ENCODE peak calls at places on chromosomes 16 and 17, in seven cellular contexts. One of them, this sample, is unnamed. For H3K4me1, the result is how much of the 10 kb centered on the place peaks cover.

GRCh38 chr17:29176500-29177351 is 3.5 kb downstream of the MYO18A start:
- DNase-seq in breast epithelium: no peak
- DNase-seq in stomach: peak
- DNase-seq in GM23338: peak
- DNase-seq in transverse colon: peak
- DNase-seq in suprapubic skin: no peak
- DNase-seq in GM12878: no peak
- DNase-seq in this sample: peak

GRCh38 chr17:40068129-40068581 is 5.4 kb downstream of the THRA start:
- DNase-seq in breast epithelium: no peak
- DNase-seq in stomach: no peak
- DNase-seq in GM23338: no peak
- DNase-seq in transverse colon: no peak
- DNase-seq in suprapubic skin: no peak
- DNase-seq in GM12878: no peak
- DNase-seq in this sample: peak

GRCh38 chr17:17612085-17613022 is 20.8 kb upstream of the PEMT start:
- DNase-seq in breast epithelium: no peak
- DNase-seq in stomach: no peak
- DNase-seq in GM23338: no peak
- DNase-seq in transverse colon: no peak
- DNase-seq in suprapubic skin: no peak
- DNase-seq in GM12878: no peak
- DNase-seq in this sample: no peak

GRCh38 chr17:73304971-73305786 is 6.6 kb downstream of the CDC42EP4 start:
- DNase-seq in breast epithelium: no peak
- DNase-seq in stomach: peak
- DNase-seq in GM23338: peak
- DNase-seq in transverse colon: peak
- DNase-seq in suprapubic skin: peak
- DNase-seq in GM12878: no peak
- DNase-seq in this sample: peak

GRCh38 chr17:21387616-21388015 is 11.5 kb downstream of the KCNJ12 start:
- DNase-seq in breast epithelium: no peak
- DNase-seq in stomach: no peak
- DNase-seq in GM23338: no peak
- DNase-seq in transverse colon: no peak
- DNase-seq in suprapubic skin: no peak
- DNase-seq in GM12878: no peak
- DNase-seq in this sample: no peak

GRCh38 chr17:72997559-72997958 is 94.9 kb downstream of the SLC39A11 start:
- DNase-seq in breast epithelium: no peak
- DNase-seq in stomach: no peak
- DNase-seq in GM23338: no peak
- DNase-seq in transverse colon: no peak
- DNase-seq in suprapubic skin: no peak
- DNase-seq in GM12878: no peak
- DNase-seq in this sample: no peak

GRCh38 chr17:10051112-10051511 is 146.0 kb upstream of the RCVRN start:
- DNase-seq in breast epithelium: no peak
- DNase-seq in stomach: no peak
- DNase-seq in GM23338: no peak
- DNase-seq in transverse colon: no peak
- DNase-seq in suprapubic skin: no peak
- DNase-seq in GM12878: no peak
- DNase-seq in this sample: no peak

GRCh38 chr16:88639231-88640038 is 1.1 kb downstream of the IL17C start:
- DNase-seq in breast epithelium: no peak
- DNase-seq in stomach: peak
- DNase-seq in GM23338: peak
- DNase-seq in transverse colon: peak
- DNase-seq in suprapubic skin: no peak
- DNase-seq in GM12878: no peak
- DNase-seq in this sample: no peak

GRCh38 chr16:24208710-24209109 is 47.4 kb upstream of the CACNG3 start:
- DNase-seq in breast epithelium: no peak
- DNase-seq in stomach: no peak
- DNase-seq in GM23338: peak
- DNase-seq in transverse colon: no peak
- DNase-seq in suprapubic skin: no peak
- DNase-seq in GM12878: no peak
- DNase-seq in this sample: no peak

GRCh38 chr17:14201595-14201994 is 35.1 kb downstream of the CDRT15 start:
- DNase-seq in breast epithelium: no peak
- DNase-seq in stomach: no peak
- DNase-seq in GM23338: peak
- DNase-seq in transverse colon: peak
- DNase-seq in suprapubic skin: no peak
- DNase-seq in GM12878: no peak
- DNase-seq in this sample: no peak

GRCh38 chr17:57561072-57561861 is 183.8 kb downstream of the CCDC182 start:
- DNase-seq in breast epithelium: no peak
- DNase-seq in stomach: no peak
- DNase-seq in GM23338: no peak
- DNase-seq in transverse colon: no peak
- DNase-seq in suprapubic skin: no peak
- DNase-seq in GM12878: no peak
- DNase-seq in this sample: no peak

GRCh38 chr16:23670137-23670776 is 8.4 kb upstream of the PLK1 start:
- DNase-seq in breast epithelium: no peak
- DNase-seq in stomach: no peak
- DNase-seq in GM23338: no peak
- DNase-seq in transverse colon: no peak
- DNase-seq in suprapubic skin: no peak
- DNase-seq in GM12878: peak
- DNase-seq in this sample: no peak

GRCh38 chr17:17888821-17889220 is 52.0 kb upstream of the SREBF1 start:
- DNase-seq in breast epithelium: no peak
- DNase-seq in stomach: no peak
- DNase-seq in GM23338: peak
- DNase-seq in transverse colon: no peak
- DNase-seq in suprapubic skin: no peak
- DNase-seq in GM12878: no peak
- DNase-seq in this sample: no peak

GRCh38 chr16:85302018-85302847 is 190.0 kb upstream of the CIBAR2 start:
- DNase-seq in breast epithelium: no peak
- DNase-seq in stomach: no peak
- DNase-seq in GM23338: no peak
- DNase-seq in transverse colon: no peak
- DNase-seq in suprapubic skin: no peak
- DNase-seq in GM12878: no peak
- DNase-seq in this sample: no peak

GRCh38 chr17:4846635-4847390 is 13.7 kb downstream of the MINK1 start:
- DNase-seq in breast epithelium: no peak
- DNase-seq in stomach: no peak
- DNase-seq in GM23338: no peak
- DNase-seq in transverse colon: no peak
- DNase-seq in suprapubic skin: no peak
- DNase-seq in GM12878: no peak
- DNase-seq in this sample: no peak

GRCh38 chr17:6660765-6661463 is 9.4 kb downstream of the C17orf100 start:
- DNase-seq in breast epithelium: peak
- DNase-seq in stomach: no peak
- DNase-seq in GM23338: no peak
- DNase-seq in transverse colon: no peak
- DNase-seq in suprapubic skin: no peak
- DNase-seq in GM12878: peak
- DNase-seq in this sample: no peak

GRCh38 chr17:47218896-47219430 is 9.8 kb downstream of the MYL4 start:
- DNase-seq in breast epithelium: no peak
- DNase-seq in stomach: peak
- DNase-seq in GM23338: no peak
- DNase-seq in transverse colon: no peak
- DNase-seq in suprapubic skin: no peak
- DNase-seq in GM12878: no peak
- DNase-seq in this sample: no peak

GRCh38 chr17:66930933-66931332 is 33.6 kb upstream of the CACNG4 start:
- DNase-seq in breast epithelium: no peak
- DNase-seq in stomach: no peak
- DNase-seq in GM23338: no peak
- DNase-seq in transverse colon: no peak
- DNase-seq in suprapubic skin: no peak
- DNase-seq in GM12878: no peak
- DNase-seq in this sample: peak

GRCh38 chr17:2214047-2214717 is 89.4 kb downstream of the SMG6 start:
- DNase-seq in breast epithelium: no peak
- DNase-seq in stomach: no peak
- DNase-seq in GM23338: no peak
- DNase-seq in transverse colon: peak
- DNase-seq in suprapubic skin: peak
- DNase-seq in GM12878: no peak
- DNase-seq in this sample: peak

GRCh38 chr17:75892556-75893224 is 4.1 kb downstream of the TRIM65 start:
- DNase-seq in breast epithelium: no peak
- DNase-seq in stomach: no peak
- DNase-seq in GM23338: no peak
- DNase-seq in transverse colon: no peak
- DNase-seq in suprapubic skin: no peak
- DNase-seq in GM12878: no peak
- DNase-seq in this sample: peak

GRCh38 chr17:75891605-75892555 is 4.9 kb downstream of the TRIM65 start:
- DNase-seq in breast epithelium: no peak
- DNase-seq in stomach: peak
- DNase-seq in GM23338: no peak
- DNase-seq in transverse colon: no peak
- DNase-seq in suprapubic skin: no peak
- DNase-seq in GM12878: no peak
- DNase-seq in this sample: peak

GRCh38 chr17:75896360-75897075 is at the start of gene TRIM65:
- DNase-seq in breast epithelium: peak
- DNase-seq in stomach: peak
- DNase-seq in GM23338: peak
- DNase-seq in transverse colon: peak
- DNase-seq in suprapubic skin: peak
- DNase-seq in GM12878: no peak
- DNase-seq in this sample: peak

GRCh38 chr17:75893305-75894048 is 3.3 kb downstream of the TRIM65 start:
- DNase-seq in breast epithelium: no peak
- DNase-seq in stomach: no peak
- DNase-seq in GM23338: no peak
- DNase-seq in transverse colon: no peak
- DNase-seq in suprapubic skin: no peak
- DNase-seq in GM12878: no peak
- DNase-seq in this sample: peak

DNA sequence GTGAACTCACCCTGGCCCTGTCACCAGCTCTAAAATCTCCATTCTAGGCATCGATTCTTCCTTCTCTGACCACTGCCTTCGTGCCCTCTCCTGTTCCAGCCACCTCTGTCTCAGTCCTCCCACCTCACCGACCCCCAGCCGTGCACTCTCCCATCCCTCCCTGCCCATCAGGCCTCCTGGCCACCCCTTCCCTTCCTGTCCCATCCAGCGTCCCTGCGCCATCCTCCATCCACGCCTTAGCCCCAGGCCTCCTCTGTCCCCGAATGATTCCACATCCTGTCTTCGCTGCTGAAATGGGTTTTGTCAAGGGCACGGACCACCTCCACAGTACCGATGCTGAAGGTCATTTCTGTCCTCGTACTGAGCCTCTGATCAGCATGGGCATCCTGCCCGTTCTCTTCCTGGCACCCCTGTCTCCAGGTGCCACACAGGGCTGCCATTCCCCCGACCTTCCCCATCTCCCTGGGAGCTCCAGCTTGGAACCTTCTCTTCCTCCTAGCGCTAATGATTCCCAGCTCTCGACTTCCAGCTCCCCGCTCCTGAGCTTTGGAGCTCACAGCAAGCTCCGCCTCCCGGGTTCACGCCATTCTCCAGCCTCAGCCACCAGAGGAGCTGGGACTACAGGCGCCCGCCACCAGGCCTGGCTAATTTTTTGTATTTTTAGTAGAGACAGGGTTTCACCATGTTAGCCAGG is 2.6 kb downstream of the TRIM65 start:
- DNase-seq in breast epithelium: no peak
- DNase-seq in stomach: no peak
- DNase-seq in GM23338: peak
- DNase-seq in transverse colon: no peak
- DNase-seq in suprapubic skin: no peak
- DNase-seq in GM12878: no peak
- DNase-seq in this sample: peak
- TF ChIP-seq POLR2AphosphoS5 in breast epithelium: no peak
- TF ChIP-seq POLR2AphosphoS5 in stomach: no peak
- TF ChIP-seq POLR2AphosphoS5 in GM23338: no peak
- TF ChIP-seq POLR2AphosphoS5 in transverse colon: no peak
- TF ChIP-seq POLR2AphosphoS5 in suprapubic skin: no peak
- TF ChIP-seq POLR2AphosphoS5 in GM12878: peak
- TF ChIP-seq POLR2AphosphoS5 in this sample: no peak

DNA sequence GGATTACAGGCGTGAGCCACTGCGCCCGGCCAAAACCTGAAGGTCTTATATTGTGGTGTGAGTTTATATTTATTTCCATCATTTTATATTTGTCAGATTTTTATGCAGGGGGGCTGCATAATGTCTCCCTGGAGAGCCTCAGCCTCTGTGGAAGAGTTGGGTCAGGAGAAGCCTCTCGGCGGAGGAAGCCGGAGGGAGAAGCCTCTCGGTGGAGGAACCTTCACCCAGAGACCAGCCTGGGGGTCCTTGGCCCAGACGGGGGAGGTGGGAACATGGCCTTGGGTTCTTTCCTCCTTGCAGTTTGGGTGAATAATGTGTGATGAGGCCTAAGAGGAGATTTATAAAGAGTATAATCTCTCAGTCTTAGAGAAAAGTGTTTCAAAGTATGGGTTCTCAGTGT is 22.4 kb upstream of the ZNF750 start:
- DNase-seq in breast epithelium: no peak
- DNase-seq in stomach: no peak
- DNase-seq in GM23338: no peak
- DNase-seq in transverse colon: no peak
- DNase-seq in suprapubic skin: no peak
- DNase-seq in GM12878: no peak
- DNase-seq in this sample: no peak
- H3K4me1 ChIP-seq in breast epithelium: under half
- H3K4me1 ChIP-seq in stomach: half or more
- H3K4me1 ChIP-seq in GM23338: under half
- H3K4me1 ChIP-seq in transverse colon: under half
- H3K4me1 ChIP-seq in suprapubic skin: half or more
- H3K4me1 ChIP-seq in GM12878: half or more
- H3K4me1 ChIP-seq in this sample: under half

GRCh38 chr16:31470615-31471014 is 1.3 kb upstream of the TGFB1I1 start:
- DNase-seq in breast epithelium: no peak
- DNase-seq in stomach: no peak
- DNase-seq in GM23338: no peak
- DNase-seq in transverse colon: no peak
- DNase-seq in suprapubic skin: no peak
- DNase-seq in GM12878: no peak
- DNase-seq in this sample: no peak
- H3K4me3 ChIP-seq in breast epithelium: no peak
- H3K4me3 ChIP-seq in stomach: no peak
- H3K4me3 ChIP-seq in GM23338: no peak
- H3K4me3 ChIP-seq in transverse colon: no peak
- H3K4me3 ChIP-seq in suprapubic skin: no peak
- H3K4me3 ChIP-seq in GM12878: no peak
- H3K4me3 ChIP-seq in this sample: peak

DNA sequence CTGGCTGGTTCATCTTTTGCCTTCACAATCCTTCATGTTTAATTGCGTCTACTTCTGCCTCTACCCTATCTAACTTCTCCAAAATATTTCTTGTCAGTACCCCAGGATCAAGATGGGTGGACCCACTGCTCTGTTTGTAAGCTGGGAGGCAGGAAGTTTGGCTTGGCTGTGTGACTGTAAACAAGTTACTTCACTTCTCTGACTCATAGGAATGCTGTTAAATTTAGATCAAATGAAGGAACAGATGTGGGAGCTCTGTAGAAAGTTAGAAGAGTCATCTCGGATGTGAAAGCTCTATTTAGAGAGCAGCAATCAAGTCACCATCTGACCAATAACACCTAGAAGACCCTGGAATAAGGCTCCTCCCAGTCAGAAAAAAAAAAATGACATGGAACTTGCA is 55.2 kb upstream of the MRTFB start:
- DNase-seq in breast epithelium: no peak
- DNase-seq in stomach: no peak
- DNase-seq in GM23338: no peak
- DNase-seq in transverse colon: no peak
- DNase-seq in suprapubic skin: no peak
- DNase-seq in GM12878: no peak
- DNase-seq in this sample: peak
- TF ChIP-seq POLR2AphosphoS5 in breast epithelium: no peak
- TF ChIP-seq POLR2AphosphoS5 in stomach: no peak
- TF ChIP-seq POLR2AphosphoS5 in GM23338: no peak
- TF ChIP-seq POLR2AphosphoS5 in transverse colon: no peak
- TF ChIP-seq POLR2AphosphoS5 in suprapubic skin: no peak
- TF ChIP-seq POLR2AphosphoS5 in GM12878: no peak
- TF ChIP-seq POLR2AphosphoS5 in this sample: no peak